ENCODE peak calls at places on chromosomes 13 and 19, in four cellular contexts. One of them, this sample, is unnamed.

GRCh38 chr19:39139305-39140194 is 14.0 kb downstream of the PAK4 start:
- DNase-seq in stimulated activated naive CD8-positive, alpha-beta T cell treated with anti-CD3 and anti-CD28 coated beads, Interleukin-15, amount 100 ng/mL, for 72 hours: no peak
- DNase-seq in HS-27A: no peak
- DNase-seq in C1 segment of cervical spinal cord: no peak
- DNase-seq in this sample: no peak

GRCh38 chr13:107203146-107203847 is 635.4 kb upstream of the ARGLU1 start:
- DNase-seq in stimulated activated naive CD8-positive, alpha-beta T cell treated with anti-CD3 and anti-CD28 coated beads, Interleukin-15, amount 100 ng/mL, for 72 hours: no peak
- DNase-seq in HS-27A: no peak
- DNase-seq in C1 segment of cervical spinal cord: no peak
- DNase-seq in this sample: peak; percentile 6

GRCh38 chr19:8311461-8312260 is 3.5 kb upstream of the CD320 start:
- DNase-seq in stimulated activated naive CD8-positive, alpha-beta T cell treated with anti-CD3 and anti-CD28 coated beads, Interleukin-15, amount 100 ng/mL, for 72 hours: no peak
- DNase-seq in HS-27A: no peak
- DNase-seq in C1 segment of cervical spinal cord: no peak
- DNase-seq in this sample: peak; percentile 23

GRCh38 chr19:2237051-2237868 is 636 bp downstream of the SF3A2 start:
- DNase-seq in stimulated activated naive CD8-positive, alpha-beta T cell treated with anti-CD3 and anti-CD28 coated beads, Interleukin-15, amount 100 ng/mL, for 72 hours: no peak
- DNase-seq in HS-27A: no peak
- DNase-seq in C1 segment of cervical spinal cord: no peak
- DNase-seq in this sample: no peak

GRCh38 chr13:37481005-37481857 is 117.3 kb downstream of the POSTN start:
- DNase-seq in stimulated activated naive CD8-positive, alpha-beta T cell treated with anti-CD3 and anti-CD28 coated beads, Interleukin-15, amount 100 ng/mL, for 72 hours: no peak
- DNase-seq in HS-27A: no peak
- DNase-seq in C1 segment of cervical spinal cord: no peak
- DNase-seq in this sample: no peak

GRCh38 chr13:46565808-46566750 is 13.1 kb downstream of the LRCH1 start:
- DNase-seq in stimulated activated naive CD8-positive, alpha-beta T cell treated with anti-CD3 and anti-CD28 coated beads, Interleukin-15, amount 100 ng/mL, for 72 hours: no peak
- DNase-seq in HS-27A: no peak
- DNase-seq in C1 segment of cervical spinal cord: no peak
- DNase-seq in this sample: no peak

GRCh38 chr13:110390572-110390971 is 83.5 kb downstream of the COL4A2 start:
- DNase-seq in stimulated activated naive CD8-positive, alpha-beta T cell treated with anti-CD3 and anti-CD28 coated beads, Interleukin-15, amount 100 ng/mL, for 72 hours: no peak
- DNase-seq in HS-27A: no peak
- DNase-seq in C1 segment of cervical spinal cord: no peak
- DNase-seq in this sample: no peak

GRCh38 chr19:42246143-42246868 is 3.9 kb upstream of the GSK3A start:
- DNase-seq in stimulated activated naive CD8-positive, alpha-beta T cell treated with anti-CD3 and anti-CD28 coated beads, Interleukin-15, amount 100 ng/mL, for 72 hours: no peak
- DNase-seq in HS-27A: no peak
- DNase-seq in C1 segment of cervical spinal cord: peak; percentile 71
- DNase-seq in this sample: peak; percentile 47

GRCh38 chr13:80463673-80464352 is 122.9 kb upstream of the SPRY2 start:
- DNase-seq in stimulated activated naive CD8-positive, alpha-beta T cell treated with anti-CD3 and anti-CD28 coated beads, Interleukin-15, amount 100 ng/mL, for 72 hours: no peak
- DNase-seq in HS-27A: no peak
- DNase-seq in C1 segment of cervical spinal cord: no peak
- DNase-seq in this sample: no peak

GRCh38 chr19:42295831-42296525 is 6.0 kb upstream of the PRR19 start:
- DNase-seq in stimulated activated naive CD8-positive, alpha-beta T cell treated with anti-CD3 and anti-CD28 coated beads, Interleukin-15, amount 100 ng/mL, for 72 hours: peak; percentile 86
- DNase-seq in HS-27A: no peak
- DNase-seq in C1 segment of cervical spinal cord: peak; percentile 51
- DNase-seq in this sample: peak; percentile 77

GRCh38 chr19:8484331-8484894 is 18.0 kb downstream of the PRAM1 start:
- DNase-seq in stimulated activated naive CD8-positive, alpha-beta T cell treated with anti-CD3 and anti-CD28 coated beads, Interleukin-15, amount 100 ng/mL, for 72 hours: no peak
- DNase-seq in HS-27A: no peak
- DNase-seq in C1 segment of cervical spinal cord: no peak
- DNase-seq in this sample: no peak